ENCODE peak calls at places on chromosomes 13 and 19, in seven cellular contexts. E is AG04450, V is A549, R is psoas muscle, Y is AG09309, O is IMR-90, L is dorsolateral prefrontal cortex. D is an unnamed sample.

GRCh38 chr13:71968025-71968424 is 101.0 kb upstream of the DACH1 start:
- DNase-seq in V (no peak), E (no peak), Y (no peak), R (no peak), L (no peak), O (no peak), D (peak)

GRCh38 chr13:80133631-80134083 is 207.3 kb downstream of the SPRY2 start:
- DNase-seq in Y (no peak), L (no peak), R (no peak), E (no peak), O (no peak), V (no peak), D (no peak)

GRCh38 chr19:2982556-2982955 is 5.2 kb downstream of the TLE6 start:
- DNase-seq in O (no peak), E (no peak), R (no peak), V (no peak), L (no peak), Y (no peak), D (no peak)

GRCh38 chr19:3142292-3142670 is 6.4 kb downstream of the GNA15 start:
- DNase-seq in V (peak), Y (no peak), O (peak), L (no peak), E (peak), R (no peak), D (peak)

GRCh38 chr13:36796052-36796451 is 23.0 kb upstream of the RFXAP start:
- DNase-seq in O (no peak), V (no peak), E (no peak), R (no peak), L (no peak), Y (no peak), D (no peak)

GRCh38 chr19:13058951-13059660 is 43.6 kb downstream of the LYL1 start:
- DNase-seq in O (no peak), E (no peak), Y (no peak), V (no peak), L (no peak), R (no peak), D (no peak)

GRCh38 chr19:14048439-14049153 is 13.3 kb downstream of the PALM3 start:
- DNase-seq in Y (no peak), E (no peak), O (no peak), L (peak), V (peak), R (peak), D (peak)

GRCh38 chr19:41889896-41890295 is 6.9 kb downstream of the ARHGEF1 start:
- DNase-seq in V (no peak), Y (no peak), L (no peak), O (no peak), R (no peak), E (no peak), D (no peak)

GRCh38 chr13:28375250-28375930 is 119.5 kb downstream of the FLT1 start:
- DNase-seq in Y (no peak), R (no peak), L (no peak), V (no peak), O (no peak), E (no peak), D (no peak)

GRCh38 chr13:45817833-45818232 is 33.7 kb downstream of the SIAH3 start:
- DNase-seq in R (no peak), O (no peak), Y (no peak), V (no peak), L (no peak), E (no peak), D (peak)

GRCh38 chr13:87972568-87972967 is 301.4 kb downstream of the SLITRK5 start:
- DNase-seq in R (no peak), V (no peak), L (no peak), O (no peak), E (no peak), Y (no peak), D (no peak)

GRCh38 chr13:104198811-104199210 is 1132.6 kb upstream of the SLC10A2 start:
- DNase-seq in R (no peak), E (no peak), L (no peak), O (no peak), Y (no peak), V (no peak), D (no peak)

GRCh38 chr19:38543286-38543806 is 74.4 kb downstream of the MAP4K1 start:
- DNase-seq in Y (no peak), V (no peak), O (no peak), E (no peak), L (no peak), R (no peak), D (no peak)

GRCh38 chr19:45306522-45307027 is 16.1 kb downstream of the CKM start:
- DNase-seq in O (no peak), Y (no peak), R (no peak), E (no peak), V (no peak), L (no peak), D (no peak)

GRCh38 chr13:62176051-62176450 is 760.4 kb upstream of the PCDH20 start:
- DNase-seq in L (no peak), R (no peak), O (no peak), E (no peak), V (no peak), Y (no peak), D (no peak)

GRCh38 chr19:7870571-7871279 is 3.5 kb downstream of the PRR36 start:
- DNase-seq in L (no peak), E (no peak), R (peak), Y (no peak), O (no peak), V (no peak), D (peak)

GRCh38 chr19:42407816-42408175 is 17.7 kb upstream of the CNFN start:
- DNase-seq in Y (no peak), E (no peak), R (no peak), L (no peak), O (no peak), V (no peak), D (no peak)

GRCh38 chr19:23056516-23056915 is 53.5 kb upstream of the ZNF728 start:
- DNase-seq in V (no peak), Y (no peak), L (no peak), O (no peak), R (no peak), E (no peak), D (no peak)

GRCh38 chr13:98582947-98583346 is 6.0 kb upstream of the STK24 start:
- DNase-seq in R (no peak), O (no peak), V (no peak), E (no peak), L (no peak), Y (no peak), D (peak)

GRCh38 chr19:19628499-19629134 is 597 bp upstream of the LPAR2 start:
- DNase-seq in R (no peak), O (peak), E (no peak), V (no peak), L (no peak), Y (no peak), D (peak)

GRCh38 chr13:36724141-36724540 is 50.3 kb downstream of the SERTM1 start:
- DNase-seq in O (no peak), V (no peak), L (no peak), Y (no peak), R (no peak), E (no peak), D (no peak)

GRCh38 chr19:13022111-13022858 is 27.0 kb downstream of the NFIX start:
- DNase-seq in V (no peak), E (peak), R (peak), Y (no peak), O (peak), L (no peak), D (no peak)

GRCh38 chr19:7920520-7921301 is 573 bp downstream of the SNAPC2 start:
- DNase-seq in Y (peak), V (peak), O (peak), E (peak), R (peak), L (peak), D (peak)

GRCh38 chr19:5407356-5407755 is 47.9 kb upstream of the ZNRF4 start:
- DNase-seq in O (peak), Y (no peak), L (no peak), V (peak), R (no peak), E (no peak), D (no peak)

GRCh38 chr13:99375806-99376080 is 68.5 kb upstream of the GPR183 start:
- DNase-seq in L (no peak), O (no peak), E (no peak), Y (no peak), R (no peak), V (no peak), D (no peak)

GRCh38 chr13:25906211-25906661 is 145.6 kb downstream of the SHISA2 start:
- DNase-seq in O (no peak), L (no peak), Y (no peak), R (no peak), E (no peak), V (no peak), D (no peak)

GRCh38 chr19:4238831-4239230 is 8.0 kb upstream of the YJU2 start:
- DNase-seq in R (no peak), L (no peak), V (no peak), O (no peak), Y (no peak), E (no peak), D (no peak)

GRCh38 chr19:4233282-4233853 is 4.0 kb downstream of the EBI3 start:
- DNase-seq in O (peak), Y (no peak), E (no peak), V (no peak), L (peak), R (peak), D (peak)

GRCh38 chr19:4234142-4234861 is 5.0 kb downstream of the EBI3 start:
- DNase-seq in R (no peak), L (no peak), E (no peak), O (no peak), Y (no peak), V (no peak), D (no peak)

GRCh38 chr19:4232614-4233281 is 3.4 kb downstream of the EBI3 start:
- DNase-seq in Y (no peak), R (no peak), V (no peak), O (no peak), L (no peak), E (no peak), D (no peak)

DNA sequence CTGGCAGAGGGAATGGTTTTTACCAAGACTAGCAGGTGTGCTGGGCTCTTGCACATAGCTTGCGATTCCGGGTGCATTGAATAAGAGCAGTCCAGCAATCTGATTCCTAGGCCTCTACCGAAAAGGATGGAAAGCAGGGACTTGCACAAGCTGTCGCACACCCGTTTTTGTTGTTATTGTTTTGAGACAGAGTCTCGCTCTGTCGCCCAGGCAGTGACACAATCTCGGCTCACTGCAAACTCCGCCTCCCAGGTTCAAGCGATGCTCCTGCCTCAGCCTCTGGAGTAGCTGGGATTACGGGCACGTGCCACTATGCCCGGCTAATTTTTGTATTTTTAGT is 5.5 kb downstream of the EBI3 start:
- DNase-seq in L (no peak), Y (no peak), O (no peak), V (no peak), E (no peak), R (no peak), D (no peak)
- TF ChIP-seq CTCF in L (no peak), Y (no peak), O (no peak), V (no peak), E (no peak), R (no peak), D (no peak)

GRCh38 chr13:112483299-112483698 is 104.7 kb downstream of the TUBGCP3 start:
- DNase-seq in V (no peak), E (no peak), R (no peak), L (no peak), O (no peak), Y (no peak), D (no peak)

GRCh38 chr13:112486386-112487126 is 101.4 kb downstream of the TUBGCP3 start:
- DNase-seq in E (no peak), Y (no peak), R (no peak), L (no peak), O (peak), V (no peak), D (no peak)

GRCh38 chr13:112475889-112476288 is 99.7 kb downstream of the SPACA7 start:
- DNase-seq in O (no peak), Y (no peak), E (no peak), V (no peak), R (no peak), L (no peak), D (no peak)

GRCh38 chr13:112477070-112477619 is 101.0 kb downstream of the SPACA7 start:
- DNase-seq in E (no peak), R (no peak), Y (no peak), O (no peak), L (no peak), V (no peak), D (no peak)

GRCh38 chr13:112481458-112481857 is 105.3 kb downstream of the SPACA7 start:
- DNase-seq in O (no peak), L (no peak), R (no peak), Y (no peak), E (no peak), V (no peak), D (no peak)
- H3K4me3 ChIP-seq in O (no peak), L (no peak), R (no peak), Y (no peak), E (no peak), V (no peak), D (no peak)

GRCh38 chr13:24738366-24738847 is 25.6 kb upstream of the RNF17 start:
- DNase-seq in E (no peak), V (no peak), O (no peak), R (no peak), Y (no peak), L (no peak), D (no peak)

GRCh38 chr13:24734951-24735350 is 29.0 kb upstream of the RNF17 start:
- DNase-seq in Y (no peak), R (no peak), O (no peak), V (no peak), L (no peak), E (no peak), D (no peak)

GRCh38 chr13:24741016-24741662 is 22.8 kb upstream of the RNF17 start:
- DNase-seq in L (no peak), O (no peak), Y (no peak), E (no peak), R (no peak), V (no peak), D (peak)

GRCh38 chr13:24740014-24740890 is 23.7 kb upstream of the RNF17 start:
- DNase-seq in E (no peak), V (no peak), O (no peak), L (no peak), Y (no peak), R (no peak), D (no peak)

DNA sequence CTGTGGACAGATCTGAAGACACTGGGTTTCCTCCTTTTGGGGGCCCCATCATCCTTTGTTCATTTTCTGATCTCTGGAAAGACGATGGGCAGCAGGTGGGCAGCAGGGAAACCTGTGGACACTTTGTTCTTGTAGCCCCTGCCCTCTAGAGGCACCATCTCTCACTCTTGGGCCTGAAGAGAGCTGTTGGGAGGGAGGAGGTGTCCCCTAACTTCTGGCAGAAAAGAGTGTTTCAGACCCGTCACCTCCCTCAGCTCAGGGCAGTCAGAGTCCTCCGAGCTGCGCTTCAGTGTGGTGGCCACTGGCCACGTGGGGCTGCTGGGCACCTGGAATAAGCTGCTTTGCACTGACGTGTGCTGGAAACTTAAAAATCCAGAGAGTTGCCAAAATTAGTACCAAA is 26.9 kb upstream of the RNF17 start:
- DNase-seq in Y (no peak), V (no peak), R (no peak), O (no peak), L (no peak), E (no peak), D (no peak)
- TF ChIP-seq CTCF in Y (no peak), V (no peak), R (no peak), O (no peak), L (no peak), E (no peak), D (no peak)

DNA sequence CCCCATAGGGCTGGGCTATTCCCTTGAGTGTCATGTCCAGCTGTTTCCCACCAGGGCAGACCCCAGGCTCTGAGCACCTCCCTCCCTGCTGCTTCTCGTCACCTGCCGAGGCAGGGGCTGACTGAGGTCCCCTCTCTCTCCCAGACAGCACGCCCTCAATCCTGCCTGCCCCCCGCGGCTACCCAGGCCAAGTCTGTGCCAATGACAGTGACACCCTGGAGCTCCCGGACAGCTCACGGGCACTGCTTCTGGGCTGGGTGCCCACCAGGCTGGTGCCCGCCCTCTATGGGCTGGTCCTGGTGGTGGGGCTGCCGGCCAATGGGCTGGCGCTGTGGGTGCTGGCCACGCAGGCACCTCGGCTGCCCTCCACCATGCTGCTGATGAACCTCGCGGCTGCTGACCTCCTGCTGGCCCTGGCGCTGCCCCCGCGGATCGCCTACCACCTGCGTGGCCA is 657 bp downstream of the F2RL3 start:
- DNase-seq in Y (no peak), V (no peak), E (no peak), L (no peak), R (no peak), O (no peak), D (no peak)
- H3K4me3 ChIP-seq in Y (no peak), V (no peak), E (no peak), L (no peak), R (peak), O (no peak), D (no peak)

DNA sequence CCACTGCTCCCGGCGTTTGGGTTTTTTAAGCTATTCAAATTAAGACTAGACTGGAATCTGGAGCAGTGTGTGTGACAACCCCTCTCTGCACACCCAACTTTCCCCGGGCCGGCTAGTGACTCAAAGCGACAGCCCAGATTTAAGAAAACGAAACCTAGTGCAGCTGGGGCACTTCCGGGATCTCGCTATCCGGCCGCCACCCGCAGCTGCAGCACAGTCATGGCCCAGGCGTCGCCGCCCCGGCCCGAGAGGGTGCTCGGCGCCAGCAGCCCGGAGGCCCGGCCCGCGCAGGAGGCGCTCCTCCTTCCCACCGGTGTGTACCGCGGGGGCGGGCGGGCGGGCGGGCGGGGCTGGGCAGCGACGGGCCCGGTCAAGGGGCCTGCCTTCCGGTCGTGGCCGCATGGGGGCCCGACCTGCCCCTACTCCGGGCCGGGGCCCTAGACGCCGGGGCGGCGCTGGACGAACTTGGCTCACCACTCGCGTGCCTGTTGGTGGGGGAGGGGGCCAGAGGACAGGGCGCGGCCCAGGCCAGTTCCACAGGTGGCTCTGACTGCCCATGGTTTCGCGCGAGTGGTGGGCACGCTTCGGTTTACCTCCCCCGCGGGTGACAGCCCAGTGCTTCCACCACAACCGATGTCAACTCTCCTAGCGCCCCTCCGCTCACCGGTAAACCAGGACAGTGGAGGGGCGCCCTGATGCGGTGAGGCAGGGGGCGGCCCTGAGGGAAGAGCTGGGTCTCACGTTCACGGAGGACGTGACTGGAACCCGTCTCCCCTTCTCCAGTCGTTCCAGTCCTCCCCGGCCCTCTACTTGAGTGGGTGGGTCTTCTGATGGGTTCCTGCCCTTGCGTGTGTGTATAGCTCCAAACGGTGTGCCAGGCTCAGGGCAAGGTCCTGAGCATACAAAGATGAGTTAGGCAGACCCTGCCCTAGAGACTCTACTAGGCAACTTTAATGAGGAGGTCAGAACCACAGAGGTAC is at the start of gene PHF11:
- DNase-seq in O (peak), V (peak), L (peak), R (peak), E (no peak), Y (no peak), D (peak)
- TF ChIP-seq CTCF in O (no peak), V (no peak), L (peak), R (peak), E (no peak), Y (peak), D (no peak)

GRCh38 chr19:17951151-17952040 is 15.5 kb upstream of the KCNN1 start:
- DNase-seq in R (no peak), E (no peak), L (no peak), Y (no peak), O (no peak), V (no peak), D (no peak)

GRCh38 chr19:17948967-17949930 is 16.4 kb downstream of the CCDC124 start:
- DNase-seq in O (no peak), R (no peak), L (no peak), E (no peak), V (no peak), Y (no peak), D (no peak)

GRCh38 chr19:17952041-17952976 is 14.6 kb upstream of the KCNN1 start:
- DNase-seq in R (no peak), E (no peak), L (no peak), O (no peak), Y (no peak), V (no peak), D (no peak)

GRCh38 chr19:17949956-17950309 is 17.0 kb upstream of the KCNN1 start:
- DNase-seq in L (no peak), Y (no peak), V (no peak), E (no peak), R (no peak), O (no peak), D (no peak)

DNA sequence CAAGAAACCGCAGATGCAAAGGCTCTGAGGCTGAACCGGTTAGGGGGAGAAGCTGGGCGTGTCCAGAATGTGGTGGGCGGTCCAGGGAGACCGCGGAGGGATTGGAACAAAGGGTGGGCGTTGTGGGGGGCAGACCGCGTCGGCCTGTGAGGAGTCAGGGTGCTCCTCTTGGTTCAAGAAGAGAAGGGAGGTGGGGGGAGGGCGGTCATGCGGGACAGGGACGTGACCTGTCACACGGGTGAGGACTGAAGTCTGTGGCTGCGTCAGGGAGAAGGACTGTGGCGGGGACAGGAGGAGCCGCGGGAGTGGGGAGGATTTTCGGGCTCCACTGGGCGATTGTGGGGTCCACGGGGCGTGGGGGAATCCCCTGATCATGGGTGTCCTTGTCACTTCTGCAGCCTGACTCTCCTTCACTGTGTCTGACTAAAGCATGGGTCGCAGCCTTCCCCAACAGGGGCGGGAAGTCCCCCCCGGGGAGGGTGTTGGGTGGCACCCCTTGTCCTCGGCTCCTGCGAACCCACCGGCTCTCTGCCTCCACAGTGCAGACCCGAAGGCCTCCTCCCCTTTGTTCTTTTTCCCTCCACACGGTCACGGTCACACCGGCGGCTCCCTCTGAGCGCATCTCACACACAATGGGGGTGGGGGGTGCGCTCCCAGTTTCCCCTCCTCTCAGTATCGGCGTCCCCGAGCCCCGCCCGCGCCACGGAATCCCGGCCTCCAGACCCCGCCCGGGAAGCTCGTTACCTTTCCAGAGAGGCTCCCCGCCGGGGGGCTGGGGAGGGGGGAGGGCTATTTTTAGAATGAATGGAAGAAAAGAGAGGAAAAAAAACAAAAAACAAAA is 16.4 kb upstream of the KCNN1 start:
- DNase-seq in E (no peak), L (no peak), V (no peak), R (no peak), Y (no peak), O (no peak), D (no peak)
- H3K4me3 ChIP-seq in E (no peak), L (no peak), V (peak), R (no peak), Y (no peak), O (no peak), D (no peak)